ENCODE peak calls at places on chromosomes 4 and X, in nine cellular contexts. C is NCI-H1105 treated with DMSO at 0.1 percent for 48 hours; J is GDM1; T is activated CD4-positive, alpha-beta T cell treated with anti-CD3 and anti-CD28 coated beads for 1 hour; E is activated T-cell treated with anti-CD3 and anti-CD28 coated beads for 24 hours; M is MG63; P is Right ventricle myocardium superior; Z is midbrain; A is activated CD8-positive, alpha-beta memory T cell treated with anti-CD3 and anti-CD28 coated beads for 1 hour. N is an unnamed sample.

GRCh38 chrX:102832661-102833060 is 104.4 kb upstream of the RAB40AL start:
- DNase-seq in J (no peak), C (no peak), E (no peak), A (no peak), T (no peak), P (no peak), Z (no peak), M (peak), N (no peak)

GRCh38 chr4:84441758-84442377 is 57.2 kb downstream of the NKX6-1 start:
- DNase-seq in J (no peak), E (no peak), C (no peak), Z (no peak), T (no peak), P (no peak), A (no peak), M (no peak), N (no peak)

GRCh38 chr4:58602022-58602421 is 1491.8 kb upstream of the IGFBP7 start:
- DNase-seq in E (no peak), J (no peak), P (no peak), M (no peak), C (no peak), T (no peak), Z (no peak), A (no peak), N (no peak)

GRCh38 chr4:2339458-2340271 is 77.8 kb upstream of the MXD4 start:
- DNase-seq in C (no peak), Z (no peak), T (peak), A (no peak), M (no peak), P (no peak), E (no peak), J (no peak), N (no peak)

GRCh38 chr4:128570380-128570779 is 239.1 kb upstream of the JADE1 start:
- DNase-seq in C (no peak), A (no peak), T (no peak), M (peak), P (peak), J (peak), Z (no peak), E (no peak), N (no peak)

GRCh38 chrX:115344885-115345653 is 55.6 kb downstream of the LUZP4 start:
- DNase-seq in P (peak), T (no peak), M (peak), E (no peak), J (no peak), A (no peak), C (peak), Z (peak), N (no peak)

GRCh38 chr4:140118931-140119640 is 34.9 kb downstream of the MAML3 start:
- DNase-seq in M (no peak), Z (no peak), T (no peak), E (no peak), C (no peak), A (no peak), P (no peak), J (no peak), N (no peak)

GRCh38 chrX:51395807-51396728 is 63.4 kb downstream of the NUDT10 start:
- DNase-seq in T (peak), Z (no peak), M (no peak), J (no peak), P (peak), A (peak), E (peak), C (peak), N (peak)

GRCh38 chrX:152926279-152926678 is 28.4 kb downstream of the ZNF185 start:
- DNase-seq in A (peak), M (peak), P (no peak), Z (peak), C (peak), T (peak), E (peak), J (peak), N (no peak)

GRCh38 chrX:72079607-72080006 is 52.1 kb downstream of the RTL5 start:
- DNase-seq in P (peak), T (no peak), J (peak), A (no peak), C (no peak), Z (no peak), M (no peak), E (no peak), N (no peak)